ENCODE peak calls at places on chromosomes 4 and X, in six cellular contexts. V is mesenchymal stem cell, T is neuronal stem cell, C is IMR-90, U is H1, Q is trophoblast cell. I is an unnamed sample.

GRCh38 chr4:153467897-153468262 is 1.7 kb downstream of the TMEM131L start:
- DNase-seq in V (peak), C (no peak), U (no peak), Q (no peak), T (no peak), I (no peak)

GRCh38 chr4:53152467-53152866 is 213.4 kb downstream of the SCFD2 start:
- DNase-seq in T (no peak), Q (no peak), U (no peak), V (no peak), C (no peak), I (no peak)

GRCh38 chr4:168308912-168309311 is 9.6 kb downstream of the DDX60 start:
- DNase-seq in T (no peak), V (no peak), Q (no peak), U (no peak), C (no peak), I (no peak)

GRCh38 chrX:103585421-103586313 is at the start of gene TCEAL4:
- DNase-seq in U (peak), T (no peak), Q (peak), C (no peak), V (peak), I (peak)

GRCh38 chr4:184100297-184100885 is 117.3 kb downstream of the ENPP6 start:
- DNase-seq in Q (peak), V (peak), U (peak), C (peak), T (peak), I (peak)

GRCh38 chr4:103996637-103997036 is 276.9 kb upstream of the TACR3 start:
- DNase-seq in T (peak), U (no peak), Q (peak), C (no peak), V (peak), I (peak)

GRCh38 chr4:124334119-124334518 is 378.4 kb downstream of the ANKRD50 start:
- DNase-seq in V (peak), C (peak), T (peak), Q (peak), U (no peak), I (no peak)

GRCh38 chr4:37689353-37689752 is 3.2 kb upstream of the RELL1 start:
- DNase-seq in U (no peak), C (no peak), V (no peak), Q (no peak), T (no peak), I (no peak)

GRCh38 chr4:89539374-89539773 is 231.8 kb upstream of the GPRIN3 start:
- DNase-seq in U (no peak), V (peak), T (no peak), C (peak), Q (no peak), I (no peak)

GRCh38 chrX:97842468-97843199 is 958.9 kb downstream of the RPA4 start:
- DNase-seq in U (no peak), V (no peak), T (no peak), C (no peak), Q (no peak), I (no peak)

GRCh38 chrX:147364896-147365295 is 546.8 kb upstream of the FMR1 start:
- DNase-seq in Q (no peak), V (no peak), C (no peak), T (no peak), U (no peak), I (no peak)

GRCh38 chrX:18873189-18873791 is 110.6 kb downstream of the PHKA2 start:
- DNase-seq in T (no peak), C (peak), Q (no peak), U (no peak), V (peak), I (no peak)

GRCh38 chr4:15778191-15778741 is at the start of gene CD38:
- DNase-seq in V (peak), T (peak), Q (no peak), U (peak), C (no peak), I (peak)

GRCh38 chr4:69977582-69977981 is 12.1 kb upstream of the CSN2 start:
- DNase-seq in V (no peak), U (no peak), Q (peak), T (no peak), C (no peak), I (no peak)
- H2AFZ ChIP-seq in V (no peak), U (peak), Q (no peak), T (no peak), C (no peak), I (no peak)

GRCh38 chr4:24209891-24210290 is 320.0 kb upstream of the PPARGC1A start:
- DNase-seq in U (no peak), C (no peak), Q (no peak), V (no peak), T (no peak), I (no peak)

GRCh38 chr4:24211821-24212220 is 322.0 kb upstream of the PPARGC1A start:
- DNase-seq in V (no peak), T (no peak), U (no peak), C (peak), Q (no peak), I (no peak)

GRCh38 chr4:24210332-24210902 is 320.6 kb upstream of the PPARGC1A start:
- DNase-seq in T (no peak), C (peak), U (no peak), Q (peak), V (peak), I (no peak)

GRCh38 chr4:24208691-24209090 is 318.8 kb upstream of the PPARGC1A start:
- DNase-seq in T (no peak), Q (no peak), C (no peak), U (no peak), V (no peak), I (no peak)

GRCh38 chr4:24209131-24209530 is 319.3 kb upstream of the PPARGC1A start:
- DNase-seq in Q (no peak), T (no peak), U (no peak), V (no peak), C (no peak), I (no peak)
- H4K8ac ChIP-seq in Q (no peak), T (no peak), U (no peak), V (no peak), C (peak), I (no peak)

GRCh38 chrX:139691493-139691842 is 16.5 kb downstream of the MCF2 start:
- DNase-seq in Q (no peak), U (no peak), T (no peak), C (no peak), V (no peak), I (peak)
- H2AFZ ChIP-seq in Q (no peak), U (peak), T (peak), C (peak), V (no peak), I (no peak)

GRCh38 chrX:48475295-48475694 is 704 bp upstream of the FTSJ1 start:
- DNase-seq in T (no peak), C (no peak), V (no peak), Q (no peak), U (no peak), I (no peak)

GRCh38 chrX:48476919-48477318 is 920 bp downstream of the FTSJ1 start:
- DNase-seq in C (no peak), Q (no peak), U (no peak), V (no peak), T (no peak), I (no peak)

GRCh38 chrX:48474127-48474526 is 1.9 kb upstream of the FTSJ1 start:
- DNase-seq in C (no peak), Q (no peak), T (no peak), U (no peak), V (peak), I (no peak)

GRCh38 chrX:48474581-48474980 is 1.4 kb upstream of the FTSJ1 start:
- DNase-seq in C (no peak), T (no peak), Q (no peak), U (no peak), V (no peak), I (no peak)

GRCh38 chrX:48475774-48476577 is at the start of gene FTSJ1:
- DNase-seq in C (peak), V (peak), U (peak), Q (peak), T (peak), I (peak)
- H4K8ac ChIP-seq in C (peak), V (peak), U (peak), Q (peak), T (no peak), I (no peak)

DNA sequence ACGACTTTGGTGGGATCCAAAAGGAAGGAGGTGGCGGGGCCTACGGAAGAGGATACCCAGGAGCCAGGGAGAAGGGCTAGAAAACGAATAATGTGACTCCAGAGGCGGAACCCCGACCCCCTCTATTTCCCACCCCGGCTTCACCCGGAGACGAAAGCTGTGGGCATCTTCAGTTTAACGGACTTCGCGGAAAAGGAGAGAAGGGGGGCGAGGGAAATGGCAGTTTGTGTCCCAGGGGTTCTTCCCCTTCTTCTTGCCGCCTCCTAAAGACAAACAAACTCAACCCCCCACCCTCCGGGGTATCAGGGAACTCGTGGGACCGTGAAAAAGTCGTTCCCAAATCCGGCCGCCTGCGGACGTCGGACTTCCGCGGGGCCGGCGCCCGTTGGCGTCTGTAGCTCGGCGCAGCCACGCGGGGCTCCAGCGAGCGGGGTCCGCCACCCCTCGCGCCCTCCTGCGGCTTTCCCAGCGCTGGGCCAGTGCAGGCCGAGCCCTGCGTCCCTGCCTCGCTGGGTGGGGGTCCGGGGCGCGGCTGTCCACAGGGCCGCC is 3.6 kb upstream of the LEF1 start:
- DNase-seq in Q (no peak), T (peak), V (peak), U (peak), C (no peak), I (peak)
- H2AFZ ChIP-seq in Q (peak), T (peak), V (no peak), U (no peak), C (peak), I (no peak)